ENCODE peak calls at places on chromosomes 12 and 14, in six cellular contexts. One of them, this sample, is unnamed. For H3K36me3, the result is how much of the 10 kb centered on the place peaks cover.

GRCh38 chr14:58238252-58239247 is 6.1 kb upstream of the PSMA3 start:
- DNase-seq in heart right ventricle: no peak
- DNase-seq in fibroblast of lung: peak
- DNase-seq in tibial artery: no peak
- DNase-seq in suprapubic skin: no peak
- DNase-seq in uterus: peak
- DNase-seq in this sample: no peak

GRCh38 chr12:118015306-118015705 is 1.2 kb upstream of the RFC5 start:
- DNase-seq in heart right ventricle: no peak
- DNase-seq in fibroblast of lung: no peak
- DNase-seq in tibial artery: no peak
- DNase-seq in suprapubic skin: no peak
- DNase-seq in uterus: no peak
- DNase-seq in this sample: no peak

GRCh38 chr12:106248849-106249371 is 1.1 kb upstream of the CKAP4 start:
- DNase-seq in heart right ventricle: no peak
- DNase-seq in fibroblast of lung: peak
- DNase-seq in tibial artery: no peak
- DNase-seq in suprapubic skin: no peak
- DNase-seq in uterus: no peak
- DNase-seq in this sample: peak

GRCh38 chr12:102438823-102439205 is 41.5 kb downstream of the IGF1 start:
- DNase-seq in heart right ventricle: no peak
- DNase-seq in fibroblast of lung: peak
- DNase-seq in tibial artery: no peak
- DNase-seq in suprapubic skin: no peak
- DNase-seq in uterus: no peak
- DNase-seq in this sample: no peak

GRCh38 chr12:55745361-55746146 is 2.6 kb downstream of the GDF11 start:
- DNase-seq in heart right ventricle: peak
- DNase-seq in fibroblast of lung: no peak
- DNase-seq in tibial artery: no peak
- DNase-seq in suprapubic skin: no peak
- DNase-seq in uterus: no peak
- DNase-seq in this sample: no peak

GRCh38 chr12:41514907-41515306 is 326.8 kb downstream of the PDZRN4 start:
- DNase-seq in heart right ventricle: no peak
- DNase-seq in fibroblast of lung: no peak
- DNase-seq in tibial artery: no peak
- DNase-seq in suprapubic skin: no peak
- DNase-seq in uterus: no peak
- DNase-seq in this sample: no peak

GRCh38 chr12:80400591-80400991 is 43.4 kb upstream of the PTPRQ start:
- DNase-seq in heart right ventricle: peak
- DNase-seq in fibroblast of lung: peak
- DNase-seq in tibial artery: no peak
- DNase-seq in suprapubic skin: no peak
- DNase-seq in uterus: no peak
- DNase-seq in this sample: no peak

GRCh38 chr12:67355428-67356385 is 86.5 kb downstream of the CAND1 start:
- DNase-seq in heart right ventricle: no peak
- DNase-seq in fibroblast of lung: peak
- DNase-seq in tibial artery: no peak
- DNase-seq in suprapubic skin: no peak
- DNase-seq in uterus: no peak
- DNase-seq in this sample: no peak

GRCh38 chr14:106586098-106586704 is 1059.8 kb downstream of the TMEM121 start:
- DNase-seq in heart right ventricle: no peak
- DNase-seq in fibroblast of lung: no peak
- DNase-seq in tibial artery: no peak
- DNase-seq in suprapubic skin: no peak
- DNase-seq in uterus: no peak
- DNase-seq in this sample: peak

GRCh38 chr12:9163392-9163791 is 44.8 kb downstream of the PZP start:
- DNase-seq in heart right ventricle: no peak
- DNase-seq in fibroblast of lung: no peak
- DNase-seq in tibial artery: no peak
- DNase-seq in suprapubic skin: no peak
- DNase-seq in uterus: no peak
- DNase-seq in this sample: no peak

GRCh38 chr12:115398311-115398781 is 714.4 kb upstream of the TBX3 start:
- DNase-seq in heart right ventricle: no peak
- DNase-seq in fibroblast of lung: no peak
- DNase-seq in tibial artery: no peak
- DNase-seq in suprapubic skin: no peak
- DNase-seq in uterus: no peak
- DNase-seq in this sample: peak

GRCh38 chr12:48197549-48197966 is 5.5 kb downstream of the OR10AD1 start:
- DNase-seq in heart right ventricle: no peak
- DNase-seq in fibroblast of lung: no peak
- DNase-seq in tibial artery: no peak
- DNase-seq in suprapubic skin: no peak
- DNase-seq in uterus: no peak
- DNase-seq in this sample: peak

GRCh38 chr14:69909831-69910550 is 30.8 kb downstream of the SMOC1 start:
- DNase-seq in heart right ventricle: no peak
- DNase-seq in fibroblast of lung: no peak
- DNase-seq in tibial artery: no peak
- DNase-seq in suprapubic skin: no peak
- DNase-seq in uterus: no peak
- DNase-seq in this sample: no peak

GRCh38 chr14:68574906-68575305 is 218.0 kb downstream of the ZFP36L1 start:
- DNase-seq in heart right ventricle: no peak
- DNase-seq in fibroblast of lung: peak
- DNase-seq in tibial artery: peak
- DNase-seq in suprapubic skin: no peak
- DNase-seq in uterus: no peak
- DNase-seq in this sample: no peak

GRCh38 chr12:94435511-94435927 is 24.1 kb downstream of the CEP83 start:
- DNase-seq in heart right ventricle: no peak
- DNase-seq in fibroblast of lung: peak
- DNase-seq in tibial artery: no peak
- DNase-seq in suprapubic skin: no peak
- DNase-seq in uterus: no peak
- DNase-seq in this sample: no peak

GRCh38 chr14:102731871-102732800 is 45.1 kb upstream of the TRAF3 start:
- DNase-seq in heart right ventricle: no peak
- DNase-seq in fibroblast of lung: no peak
- DNase-seq in tibial artery: peak
- DNase-seq in suprapubic skin: no peak
- DNase-seq in uterus: no peak
- DNase-seq in this sample: no peak

GRCh38 chr12:47079365-47079893 is at the start of gene PCED1B:
- DNase-seq in heart right ventricle: peak
- DNase-seq in fibroblast of lung: peak
- DNase-seq in tibial artery: peak
- DNase-seq in suprapubic skin: peak
- DNase-seq in uterus: peak
- DNase-seq in this sample: peak

GRCh38 chr12:60209521-60209920 is 613.7 kb downstream of the SLC16A7 start:
- DNase-seq in heart right ventricle: no peak
- DNase-seq in fibroblast of lung: no peak
- DNase-seq in tibial artery: no peak
- DNase-seq in suprapubic skin: no peak
- DNase-seq in uterus: no peak
- DNase-seq in this sample: no peak

GRCh38 chr14:85106491-85106890 is 423.5 kb upstream of the FLRT2 start:
- DNase-seq in heart right ventricle: no peak
- DNase-seq in fibroblast of lung: no peak
- DNase-seq in tibial artery: no peak
- DNase-seq in suprapubic skin: no peak
- DNase-seq in uterus: no peak
- DNase-seq in this sample: no peak

GRCh38 chr12:93167841-93168492 is 209.8 kb upstream of the NUDT4 start:
- DNase-seq in heart right ventricle: no peak
- DNase-seq in fibroblast of lung: peak
- DNase-seq in tibial artery: no peak
- DNase-seq in suprapubic skin: no peak
- DNase-seq in uterus: no peak
- DNase-seq in this sample: peak

GRCh38 chr12:111093428-111094142 is 173.2 kb upstream of the MYL2 start:
- DNase-seq in heart right ventricle: no peak
- DNase-seq in fibroblast of lung: no peak
- DNase-seq in tibial artery: no peak
- DNase-seq in suprapubic skin: no peak
- DNase-seq in uterus: no peak
- DNase-seq in this sample: no peak

GRCh38 chr14:32588448-32589320 is 259.6 kb downstream of the AKAP6 start:
- DNase-seq in heart right ventricle: no peak
- DNase-seq in fibroblast of lung: peak
- DNase-seq in tibial artery: no peak
- DNase-seq in suprapubic skin: no peak
- DNase-seq in uterus: no peak
- DNase-seq in this sample: no peak

GRCh38 chr14:68694516-68695235 is 98.2 kb downstream of the ZFP36L1 start:
- DNase-seq in heart right ventricle: no peak
- DNase-seq in fibroblast of lung: peak
- DNase-seq in tibial artery: peak
- DNase-seq in suprapubic skin: peak
- DNase-seq in uterus: peak
- DNase-seq in this sample: no peak

GRCh38 chr14:105836730-105837129 is 310.3 kb downstream of the TMEM121 start:
- DNase-seq in heart right ventricle: no peak
- DNase-seq in fibroblast of lung: no peak
- DNase-seq in tibial artery: no peak
- DNase-seq in suprapubic skin: no peak
- DNase-seq in uterus: no peak
- DNase-seq in this sample: no peak

GRCh38 chr14:75257241-75257640 is 21.4 kb upstream of the FOS start:
- DNase-seq in heart right ventricle: no peak
- DNase-seq in fibroblast of lung: peak
- DNase-seq in tibial artery: peak
- DNase-seq in suprapubic skin: no peak
- DNase-seq in uterus: no peak
- DNase-seq in this sample: no peak

GRCh38 chr12:124684971-124685688 is 117.7 kb upstream of the NCOR2 start:
- DNase-seq in heart right ventricle: no peak
- DNase-seq in fibroblast of lung: peak
- DNase-seq in tibial artery: peak
- DNase-seq in suprapubic skin: no peak
- DNase-seq in uterus: peak
- DNase-seq in this sample: no peak
- H3K27ac ChIP-seq in heart right ventricle: peak
- H3K27ac ChIP-seq in fibroblast of lung: peak
- H3K27ac ChIP-seq in tibial artery: peak
- H3K27ac ChIP-seq in suprapubic skin: peak
- H3K27ac ChIP-seq in uterus: peak
- H3K27ac ChIP-seq in this sample: peak

GRCh38 chr14:73168274-73168673 is 32.0 kb downstream of the PSEN1 start:
- DNase-seq in heart right ventricle: no peak
- DNase-seq in fibroblast of lung: no peak
- DNase-seq in tibial artery: no peak
- DNase-seq in suprapubic skin: no peak
- DNase-seq in uterus: no peak
- DNase-seq in this sample: no peak

GRCh38 chr14:73167727-73168126 is 31.4 kb downstream of the PSEN1 start:
- DNase-seq in heart right ventricle: no peak
- DNase-seq in fibroblast of lung: no peak
- DNase-seq in tibial artery: no peak
- DNase-seq in suprapubic skin: no peak
- DNase-seq in uterus: no peak
- DNase-seq in this sample: peak

GRCh38 chr14:73168691-73169090 is 32.4 kb downstream of the PSEN1 start:
- DNase-seq in heart right ventricle: no peak
- DNase-seq in fibroblast of lung: no peak
- DNase-seq in tibial artery: no peak
- DNase-seq in suprapubic skin: no peak
- DNase-seq in uterus: no peak
- DNase-seq in this sample: no peak

GRCh38 chr14:73162271-73162670 is 26.0 kb downstream of the PSEN1 start:
- DNase-seq in heart right ventricle: no peak
- DNase-seq in fibroblast of lung: no peak
- DNase-seq in tibial artery: no peak
- DNase-seq in suprapubic skin: no peak
- DNase-seq in uterus: no peak
- DNase-seq in this sample: no peak

DNA sequence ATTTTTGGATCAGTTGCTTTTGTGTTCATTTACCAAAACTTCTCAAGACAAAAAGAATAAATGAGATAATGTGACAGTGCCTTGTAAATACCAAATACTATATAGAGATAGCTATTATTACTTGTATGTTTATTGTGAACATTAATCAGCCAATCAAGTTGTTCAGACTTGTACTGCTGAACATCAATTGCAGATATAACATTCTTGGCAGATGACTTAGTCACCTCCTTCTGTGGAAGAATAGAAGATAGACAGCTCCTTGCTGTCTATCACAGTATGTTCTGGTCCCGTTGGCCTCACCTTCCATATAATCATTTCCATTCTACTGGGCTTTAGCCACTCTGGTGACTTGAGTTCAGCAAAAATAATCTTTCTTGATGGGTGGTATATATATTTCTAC is 30.1 kb downstream of the PSEN1 start:
- DNase-seq in heart right ventricle: no peak
- DNase-seq in fibroblast of lung: no peak
- DNase-seq in tibial artery: no peak
- DNase-seq in suprapubic skin: no peak
- DNase-seq in uterus: no peak
- DNase-seq in this sample: no peak
- H3K36me3 ChIP-seq in heart right ventricle: half or more
- H3K36me3 ChIP-seq in fibroblast of lung: under half
- H3K36me3 ChIP-seq in tibial artery: half or more
- H3K36me3 ChIP-seq in suprapubic skin: half or more
- H3K36me3 ChIP-seq in uterus: under half
- H3K36me3 ChIP-seq in this sample: under half

GRCh38 chr12:57842342-57843294 is 3.9 kb downstream of the CTDSP2 start:
- DNase-seq in heart right ventricle: no peak
- DNase-seq in fibroblast of lung: no peak
- DNase-seq in tibial artery: no peak
- DNase-seq in suprapubic skin: no peak
- DNase-seq in uterus: no peak
- DNase-seq in this sample: peak

GRCh38 chr12:57846285-57846576 is 298 bp downstream of the CTDSP2 start:
- DNase-seq in heart right ventricle: no peak
- DNase-seq in fibroblast of lung: no peak
- DNase-seq in tibial artery: no peak
- DNase-seq in suprapubic skin: no peak
- DNase-seq in uterus: no peak
- DNase-seq in this sample: no peak

GRCh38 chr12:57845478-57846284 is 848 bp downstream of the CTDSP2 start:
- DNase-seq in heart right ventricle: peak
- DNase-seq in fibroblast of lung: peak
- DNase-seq in tibial artery: peak
- DNase-seq in suprapubic skin: peak
- DNase-seq in uterus: peak
- DNase-seq in this sample: peak

GRCh38 chr12:57846577-57847319 is at the start of gene CTDSP2:
- DNase-seq in heart right ventricle: peak
- DNase-seq in fibroblast of lung: peak
- DNase-seq in tibial artery: peak
- DNase-seq in suprapubic skin: peak
- DNase-seq in uterus: peak
- DNase-seq in this sample: peak

GRCh38 chr12:57844725-57845477 is 1.6 kb downstream of the CTDSP2 start:
- DNase-seq in heart right ventricle: peak
- DNase-seq in fibroblast of lung: peak
- DNase-seq in tibial artery: peak
- DNase-seq in suprapubic skin: peak
- DNase-seq in uterus: peak
- DNase-seq in this sample: peak
- H3K4me3 ChIP-seq in heart right ventricle: peak
- H3K4me3 ChIP-seq in fibroblast of lung: peak
- H3K4me3 ChIP-seq in tibial artery: peak
- H3K4me3 ChIP-seq in suprapubic skin: peak
- H3K4me3 ChIP-seq in uterus: peak
- H3K4me3 ChIP-seq in this sample: peak

GRCh38 chr12:27009926-27010325 is 4.3 kb downstream of the TM7SF3 start:
- DNase-seq in heart right ventricle: no peak
- DNase-seq in fibroblast of lung: no peak
- DNase-seq in tibial artery: no peak
- DNase-seq in suprapubic skin: no peak
- DNase-seq in uterus: no peak
- DNase-seq in this sample: no peak
- H3K27ac ChIP-seq in heart right ventricle: no peak
- H3K27ac ChIP-seq in fibroblast of lung: no peak
- H3K27ac ChIP-seq in tibial artery: no peak
- H3K27ac ChIP-seq in suprapubic skin: no peak
- H3K27ac ChIP-seq in uterus: no peak
- H3K27ac ChIP-seq in this sample: no peak